ENCODE peak calls at places on chromosomes 16 and 17, in four cellular contexts. One of them, this sample, is unnamed.
A peak's percentile ranks its signal among the peaks of the same experiment; 100 is the strongest.

GRCh38 chr16:19837331-19837943 is 47.2 kb downstream of the GPRC5B start:
- DNase-seq in ELR: no peak
- DNase-seq in NCI-H524 treated with DMSO at 0.1 percent for 48 hours: peak; percentile 21
- DNase-seq in neural progenitor cell: peak; percentile 80
- DNase-seq in this sample: no peak

GRCh38 chr16:4319454-4319853 is 3.6 kb downstream of the GLIS2 start:
- DNase-seq in ELR: no peak
- DNase-seq in NCI-H524 treated with DMSO at 0.1 percent for 48 hours: no peak
- DNase-seq in neural progenitor cell: no peak
- DNase-seq in this sample: no peak

GRCh38 chr16:19168173-19169080 is at the start of gene SYT17:
- DNase-seq in ELR: peak; percentile 10
- DNase-seq in NCI-H524 treated with DMSO at 0.1 percent for 48 hours: no peak
- DNase-seq in neural progenitor cell: peak; percentile 68
- DNase-seq in this sample: no peak

GRCh38 chr17:81282141-81282540 is 13.0 kb downstream of the SLC38A10 start:
- DNase-seq in ELR: no peak
- DNase-seq in NCI-H524 treated with DMSO at 0.1 percent for 48 hours: no peak
- DNase-seq in neural progenitor cell: no peak
- DNase-seq in this sample: no peak

GRCh38 chr16:10601444-10602401 is 21.3 kb upstream of the EMP2 start:
- DNase-seq in ELR: no peak
- DNase-seq in NCI-H524 treated with DMSO at 0.1 percent for 48 hours: no peak
- DNase-seq in neural progenitor cell: no peak
- DNase-seq in this sample: no peak

GRCh38 chr17:77394540-77395295 is 253.9 kb downstream of the SEC14L1 start:
- DNase-seq in ELR: no peak
- DNase-seq in NCI-H524 treated with DMSO at 0.1 percent for 48 hours: no peak
- DNase-seq in neural progenitor cell: peak; percentile 70
- DNase-seq in this sample: no peak

GRCh38 chr17:37107406-37108083 is 158.8 kb downstream of the AATF start:
- DNase-seq in ELR: no peak
- DNase-seq in NCI-H524 treated with DMSO at 0.1 percent for 48 hours: no peak
- DNase-seq in neural progenitor cell: no peak
- DNase-seq in this sample: no peak

GRCh38 chr16:83799336-83799735 is 8.4 kb upstream of the HSBP1 start:
- DNase-seq in ELR: peak; percentile 37
- DNase-seq in NCI-H524 treated with DMSO at 0.1 percent for 48 hours: no peak
- DNase-seq in neural progenitor cell: no peak
- DNase-seq in this sample: no peak

GRCh38 chr17:8740486-8740885 is 4.2 kb downstream of the CCDC42 start:
- DNase-seq in ELR: no peak
- DNase-seq in NCI-H524 treated with DMSO at 0.1 percent for 48 hours: no peak
- DNase-seq in neural progenitor cell: peak; percentile 36
- DNase-seq in this sample: peak; percentile 41

GRCh38 chr16:84742561-84743200 is 42.9 kb downstream of the USP10 start:
- DNase-seq in ELR: no peak
- DNase-seq in NCI-H524 treated with DMSO at 0.1 percent for 48 hours: no peak
- DNase-seq in neural progenitor cell: no peak
- DNase-seq in this sample: no peak

GRCh38 chr17:47224971-47225370 is 15.8 kb downstream of the MYL4 start:
- DNase-seq in ELR: no peak
- DNase-seq in NCI-H524 treated with DMSO at 0.1 percent for 48 hours: no peak
- DNase-seq in neural progenitor cell: no peak
- DNase-seq in this sample: no peak

GRCh38 chr17:12402963-12403622 is 262.6 kb upstream of the MYOCD start:
- DNase-seq in ELR: peak; percentile 85
- DNase-seq in NCI-H524 treated with DMSO at 0.1 percent for 48 hours: no peak
- DNase-seq in neural progenitor cell: no peak
- DNase-seq in this sample: no peak

GRCh38 chr17:80101946-80102706 is 745 bp downstream of the GAA start:
- DNase-seq in ELR: peak; percentile 55
- DNase-seq in NCI-H524 treated with DMSO at 0.1 percent for 48 hours: peak; percentile 34
- DNase-seq in neural progenitor cell: peak; percentile 61
- DNase-seq in this sample: no peak

GRCh38 chr17:63189082-63189481 is 223.0 kb downstream of the TANC2 start:
- DNase-seq in ELR: peak; percentile 60
- DNase-seq in NCI-H524 treated with DMSO at 0.1 percent for 48 hours: no peak
- DNase-seq in neural progenitor cell: no peak
- DNase-seq in this sample: no peak

GRCh38 chr17:44235583-44235936 is 16.1 kb upstream of the UBTF start:
- DNase-seq in ELR: peak; percentile 96
- DNase-seq in NCI-H524 treated with DMSO at 0.1 percent for 48 hours: no peak
- DNase-seq in neural progenitor cell: no peak
- DNase-seq in this sample: no peak

GRCh38 chr17:7184091-7184488 is 4.9 kb upstream of the ASGR1 start:
- DNase-seq in ELR: no peak
- DNase-seq in NCI-H524 treated with DMSO at 0.1 percent for 48 hours: no peak
- DNase-seq in neural progenitor cell: no peak
- DNase-seq in this sample: no peak

GRCh38 chr17:21523482-21524210 is 147.5 kb downstream of the KCNJ12 start:
- DNase-seq in ELR: no peak
- DNase-seq in NCI-H524 treated with DMSO at 0.1 percent for 48 hours: no peak
- DNase-seq in neural progenitor cell: no peak
- DNase-seq in this sample: no peak

GRCh38 chr16:61042736-61043135 is 993.5 kb downstream of the CDH8 start:
- DNase-seq in ELR: no peak
- DNase-seq in NCI-H524 treated with DMSO at 0.1 percent for 48 hours: no peak
- DNase-seq in neural progenitor cell: peak; percentile 73
- DNase-seq in this sample: no peak

GRCh38 chr17:2274414-2274813 is 29.2 kb downstream of the SMG6 start:
- DNase-seq in ELR: no peak
- DNase-seq in NCI-H524 treated with DMSO at 0.1 percent for 48 hours: no peak
- DNase-seq in neural progenitor cell: no peak
- DNase-seq in this sample: no peak

GRCh38 chr17:79391808-79392233 is 219.0 kb downstream of the RBFOX3 start:
- DNase-seq in ELR: peak; percentile 76
- DNase-seq in NCI-H524 treated with DMSO at 0.1 percent for 48 hours: peak; percentile 28
- DNase-seq in neural progenitor cell: peak; percentile 91
- DNase-seq in this sample: peak; percentile 58

GRCh38 chr16:12618515-12618914 is 185.2 kb downstream of the CPPED1 start:
- DNase-seq in ELR: no peak
- DNase-seq in NCI-H524 treated with DMSO at 0.1 percent for 48 hours: no peak
- DNase-seq in neural progenitor cell: no peak
- DNase-seq in this sample: no peak

GRCh38 chr16:72134507-72134906 is 37.4 kb downstream of the PMFBP1 start:
- DNase-seq in ELR: no peak
- DNase-seq in NCI-H524 treated with DMSO at 0.1 percent for 48 hours: no peak
- DNase-seq in neural progenitor cell: no peak
- DNase-seq in this sample: no peak

GRCh38 chr16:11087691-11088431 is 143.5 kb downstream of the CLEC16A start:
- DNase-seq in ELR: no peak
- DNase-seq in NCI-H524 treated with DMSO at 0.1 percent for 48 hours: no peak
- DNase-seq in neural progenitor cell: no peak
- DNase-seq in this sample: no peak

GRCh38 chr17:42706732-42707131 is 24.4 kb downstream of the CNTNAP1 start:
- DNase-seq in ELR: no peak
- DNase-seq in NCI-H524 treated with DMSO at 0.1 percent for 48 hours: no peak
- DNase-seq in neural progenitor cell: no peak
- DNase-seq in this sample: peak; percentile 24

GRCh38 chr17:81954131-81955057 is 6.6 kb downstream of the NOTUM start:
- DNase-seq in ELR: peak; percentile 30
- DNase-seq in NCI-H524 treated with DMSO at 0.1 percent for 48 hours: no peak
- DNase-seq in neural progenitor cell: no peak
- DNase-seq in this sample: no peak

GRCh38 chr17:3944485-3945388 is 19.5 kb downstream of the ATP2A3 start:
- DNase-seq in ELR: peak; percentile 80
- DNase-seq in NCI-H524 treated with DMSO at 0.1 percent for 48 hours: no peak
- DNase-seq in neural progenitor cell: peak; percentile 97
- DNase-seq in this sample: no peak

GRCh38 chr16:13779676-13780075 is 140.3 kb upstream of the ERCC4 start:
- DNase-seq in ELR: no peak
- DNase-seq in NCI-H524 treated with DMSO at 0.1 percent for 48 hours: peak; percentile 64
- DNase-seq in neural progenitor cell: peak; percentile 47
- DNase-seq in this sample: no peak

GRCh38 chr16:27273670-27274522 is 5.3 kb upstream of the NSMCE1 start:
- DNase-seq in ELR: peak; percentile 83
- DNase-seq in NCI-H524 treated with DMSO at 0.1 percent for 48 hours: no peak
- DNase-seq in neural progenitor cell: no peak
- DNase-seq in this sample: no peak

GRCh38 chr16:67447508-67448076 is 16.7 kb downstream of the HSD11B2 start:
- DNase-seq in ELR: peak; percentile 64
- DNase-seq in NCI-H524 treated with DMSO at 0.1 percent for 48 hours: no peak
- DNase-seq in neural progenitor cell: no peak
- DNase-seq in this sample: peak; percentile 33

GRCh38 chr16:4936991-4937781 is at the start of gene PPL:
- DNase-seq in ELR: no peak
- DNase-seq in NCI-H524 treated with DMSO at 0.1 percent for 48 hours: no peak
- DNase-seq in neural progenitor cell: peak; percentile 90
- DNase-seq in this sample: no peak

GRCh38 chr17:43536236-43537088 is 9.7 kb downstream of the ETV4 start:
- DNase-seq in ELR: peak; percentile 67
- DNase-seq in NCI-H524 treated with DMSO at 0.1 percent for 48 hours: no peak
- DNase-seq in neural progenitor cell: no peak
- DNase-seq in this sample: no peak

GRCh38 chr17:63722403-63722802 is 19.2 kb downstream of the STRADA start:
- DNase-seq in ELR: no peak
- DNase-seq in NCI-H524 treated with DMSO at 0.1 percent for 48 hours: no peak
- DNase-seq in neural progenitor cell: no peak
- DNase-seq in this sample: no peak

GRCh38 chr17:59456428-59456827 is 109.0 kb upstream of the DHX40 start:
- DNase-seq in ELR: no peak
- DNase-seq in NCI-H524 treated with DMSO at 0.1 percent for 48 hours: no peak
- DNase-seq in neural progenitor cell: no peak
- DNase-seq in this sample: no peak

GRCh38 chr16:51907680-51908079 is 639.3 kb downstream of the TOX3 start:
- DNase-seq in ELR: no peak
- DNase-seq in NCI-H524 treated with DMSO at 0.1 percent for 48 hours: no peak
- DNase-seq in neural progenitor cell: no peak
- DNase-seq in this sample: no peak

GRCh38 chr16:24734382-24734781 is 4.9 kb downstream of the TNRC6A start:
- DNase-seq in ELR: no peak
- DNase-seq in NCI-H524 treated with DMSO at 0.1 percent for 48 hours: no peak
- DNase-seq in neural progenitor cell: no peak
- DNase-seq in this sample: no peak

This sample was measured in effector CD4-positive, alpha-beta T cell.